ENCODE peak calls at places on chromosomes 3 and 15, in eight cellular contexts. H is thyroid gland, Z is A549, R is HCT116, Y is body of pancreas, L is breast epithelium, W is stomach, J is right lobe of liver. A is an unnamed sample.

GRCh38 chr3:124429129-124429815 is 301.0 kb upstream of the UMPS start:
- DNase-seq in W (no peak), Y (no peak), L (no peak), J (no peak), H (no peak), R (peak; percentile 8), Z (peak; percentile 9), A (no peak)

GRCh38 chr3:123834631-123835030 is 49.5 kb downstream of the MYLK start:
- DNase-seq in W (no peak), R (no peak), H (no peak), J (no peak), Z (no peak), L (no peak), Y (no peak), A (no peak)

GRCh38 chr3:29171583-29171990 is 109.3 kb upstream of the RBMS3 start:
- DNase-seq in W (no peak), J (no peak), L (no peak), Z (no peak), R (no peak), H (no peak), Y (no peak), A (no peak)

GRCh38 chr15:45169608-45170480 is 17.9 kb downstream of the SHF start:
- DNase-seq in W (no peak), Y (no peak), Z (no peak), H (no peak), L (no peak), R (no peak), J (no peak), A (no peak)

GRCh38 chr3:165868088-165868487 is 30.9 kb upstream of the BCHE start:
- DNase-seq in W (no peak), R (no peak), Y (no peak), Z (no peak), J (no peak), H (no peak), L (no peak), A (no peak)

GRCh38 chr3:4805662-4806061 is 173.6 kb upstream of the BHLHE40 start:
- DNase-seq in W (no peak), Y (no peak), R (no peak), Z (no peak), J (no peak), L (no peak), H (no peak), A (no peak)

GRCh38 chr15:75577401-75578205 is 1.5 kb downstream of the PTPN9 start:
- DNase-seq in Y (no peak), L (no peak), R (no peak), Z (no peak), J (no peak), H (no peak), W (no peak), A (no peak)

GRCh38 chr3:184757010-184757651 is 45.3 kb upstream of the MAGEF1 start:
- DNase-seq in H (peak; percentile 8), W (peak; percentile 58), L (no peak), R (no peak), Y (peak; percentile 53), Z (no peak), J (peak; percentile 43), A (peak; percentile 53)

GRCh38 chr3:71227344-71227743 is 356.2 kb downstream of the FOXP1 start:
- DNase-seq in Y (no peak), H (no peak), L (no peak), W (no peak), Z (no peak), R (no peak), J (no peak), A (no peak)

GRCh38 chr15:100209204-100209603 is 132.6 kb downstream of the ADAMTS17 start:
- DNase-seq in Z (no peak), Y (no peak), R (no peak), H (peak; percentile 19), W (no peak), L (no peak), J (peak; percentile 52), A (no peak)

GRCh38 chr15:100276519-100276918 is 65.3 kb downstream of the ADAMTS17 start:
- DNase-seq in J (no peak), R (no peak), L (no peak), Z (no peak), Y (no peak), H (no peak), W (no peak), A (no peak)

GRCh38 chr3:120304569-120305090 is 19.6 kb upstream of the GPR156 start:
- DNase-seq in R (no peak), W (no peak), Y (no peak), Z (no peak), H (no peak), L (no peak), J (no peak), A (no peak)

GRCh38 chr15:44726568-44727461 is 9.5 kb upstream of the TRIM69 start:
- DNase-seq in J (no peak), Z (peak; percentile 78), W (peak; percentile 49), H (no peak), R (peak; percentile 52), Y (peak; percentile 39), L (no peak), A (no peak)

GRCh38 chr15:64558460-64559179 is 98.2 kb downstream of the ZNF609 start:
- DNase-seq in H (no peak), L (no peak), W (no peak), R (no peak), J (no peak), Z (no peak), Y (no peak), A (no peak)

GRCh38 chr3:187750041-187750512 is 4.8 kb upstream of the BCL6 start:
- DNase-seq in Y (peak; percentile 91), R (peak; percentile 82), J (no peak), W (peak; percentile 84), H (peak; percentile 89), L (peak; percentile 76), Z (peak; percentile 66), A (no peak)

GRCh38 chr15:68275165-68275746 is 2.3 kb upstream of the FEM1B start:
- DNase-seq in R (no peak), J (peak; percentile 35), H (no peak), Z (peak; percentile 68), Y (peak; percentile 18), L (no peak), W (peak; percentile 63), A (no peak)

GRCh38 chr3:196990654-196991053 is 22.0 kb upstream of the PIGZ start:
- DNase-seq in W (no peak), J (no peak), L (no peak), Y (no peak), Z (no peak), R (no peak), H (no peak), A (no peak)

GRCh38 chr15:43702174-43702573 is 8.5 kb downstream of the CKMT1A start:
- DNase-seq in H (no peak), Z (no peak), J (no peak), Y (no peak), L (no peak), R (no peak), W (no peak), A (no peak)

GRCh38 chr3:5347486-5347885 is 160.0 kb downstream of the EDEM1 start:
- DNase-seq in J (no peak), W (no peak), Z (no peak), Y (no peak), R (no peak), H (no peak), L (no peak), A (no peak)

GRCh38 chr3:13415236-13416001 is 4.7 kb downstream of the NUP210 start:
- DNase-seq in H (no peak), Y (no peak), W (no peak), L (no peak), Z (no peak), J (no peak), R (no peak), A (no peak)
- TF ChIP-seq POLR2A in H (no peak), Y (no peak), W (no peak), L (no peak), Z (no peak), J (no peak), R (no peak), A (no peak)

DNA sequence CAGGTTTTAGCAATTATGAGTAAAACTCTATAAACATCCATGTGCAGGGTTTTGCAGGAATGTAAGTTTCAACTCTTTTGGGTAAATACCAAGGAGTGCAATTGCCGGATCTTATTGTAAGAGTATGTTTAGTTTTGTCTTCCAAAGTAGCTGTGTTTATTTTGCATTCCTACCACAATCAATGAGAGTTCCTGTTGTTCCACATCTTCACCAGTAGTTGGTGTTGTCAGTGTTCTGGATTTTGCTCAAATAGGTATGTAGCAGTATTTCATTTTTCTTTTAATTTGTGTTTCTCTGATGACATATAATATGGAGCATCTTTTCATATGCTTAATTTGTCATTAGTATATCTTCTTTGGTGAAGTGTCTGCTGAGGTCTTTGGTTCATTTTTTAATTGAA is 185.1 kb upstream of the GALNT15 start:
- DNase-seq in Z (no peak), H (no peak), L (no peak), J (no peak), W (no peak), R (no peak), Y (no peak), A (no peak)
- TF ChIP-seq CTCF in Z (no peak), H (no peak), L (no peak), J (peak; percentile 12), W (no peak), R (peak; percentile 8), Y (no peak), A (no peak)

GRCh38 chr15:66356069-66356358 is 471 bp downstream of the TIPIN start:
- DNase-seq in H (no peak), R (no peak), W (no peak), J (no peak), Z (no peak), L (no peak), Y (no peak), A (no peak)

GRCh38 chr15:66359740-66360139 is 3.3 kb upstream of the TIPIN start:
- DNase-seq in H (no peak), R (peak; percentile 43), W (no peak), J (no peak), Z (peak; percentile 20), Y (no peak), L (no peak), A (no peak)

GRCh38 chr15:66356359-66357236 is at the start of gene TIPIN:
- DNase-seq in L (peak; percentile 94), H (peak; percentile 96), W (peak; percentile 97), Z (peak; percentile 98), Y (peak; percentile 95), R (peak; percentile 91), J (peak; percentile 98), A (peak; percentile 99)
- TF ChIP-seq POLR2A in L (no peak), H (no peak), W (no peak), Z (peak; percentile 89), Y (peak; percentile 83), R (peak; percentile 91), J (peak; percentile 64), A (peak; percentile 44)

GRCh38 chr15:29936353-29937049 is 114.2 kb upstream of the TJP1 start:
- DNase-seq in Y (peak; percentile 45), H (no peak), R (no peak), Z (no peak), L (no peak), J (no peak), W (no peak), A (no peak)

GRCh38 chr15:29939404-29939803 is 117.1 kb upstream of the TJP1 start:
- DNase-seq in Y (no peak), R (no peak), Z (no peak), J (no peak), H (no peak), L (no peak), W (no peak), A (no peak)

GRCh38 chr15:29937956-29938355 is 115.7 kb upstream of the TJP1 start:
- DNase-seq in R (no peak), J (no peak), Y (no peak), W (no peak), L (no peak), H (no peak), Z (no peak), A (no peak)

GRCh38 chr15:29942144-29942543 is 119.9 kb upstream of the TJP1 start:
- DNase-seq in H (peak; percentile 30), J (no peak), L (no peak), Y (no peak), Z (peak; percentile 39), W (no peak), R (no peak), A (no peak)

GRCh38 chr15:29938701-29939340 is 116.6 kb upstream of the TJP1 start:
- DNase-seq in W (no peak), Y (no peak), L (no peak), Z (no peak), J (no peak), R (no peak), H (no peak), A (no peak)
- TF ChIP-seq CTCF in W (no peak), Y (peak; percentile 4), L (no peak), Z (peak; percentile 13), J (no peak), R (no peak), H (no peak), A (peak; percentile 24)

A was measured in ovary.